ENCODE peak calls at places on chromosomes 3 and 15, in ten cellular contexts. One of them, this sample, is unnamed.

GRCh38 chr3:194485876-194486539 is 794 bp downstream of the ATP13A3 start:
- DNase-seq in pons: peak; percentile 34
- DNase-seq in AG10803: no peak
- DNase-seq in EL: peak; percentile 50
- DNase-seq in adipocyte: peak; percentile 68
- DNase-seq in NCI-H774: no peak
- DNase-seq in non-pigmented ciliary epithelial cell: no peak
- DNase-seq in retina: peak; percentile 51
- DNase-seq in NCI-H1105: no peak
- DNase-seq in NCI-H1092 treated with DMSO at 0.1 percent for 48 hours: no peak
- DNase-seq in this sample: peak; percentile 29

GRCh38 chr3:135927170-135927569 is 38.4 kb upstream of the PPP2R3A start:
- DNase-seq in EL: peak; percentile 92
- DNase-seq in NCI-H1092 treated with DMSO at 0.1 percent for 48 hours: no peak
- DNase-seq in AG10803: peak; percentile 82
- DNase-seq in NCI-H774: no peak
- DNase-seq in non-pigmented ciliary epithelial cell: no peak
- DNase-seq in NCI-H1105: no peak
- DNase-seq in adipocyte: peak; percentile 94
- DNase-seq in retina: no peak
- DNase-seq in pons: no peak
- DNase-seq in this sample: no peak

GRCh38 chr3:18745472-18745871 is 320.3 kb upstream of the SATB1 start:
- DNase-seq in NCI-H1105: no peak
- DNase-seq in adipocyte: no peak
- DNase-seq in retina: no peak
- DNase-seq in AG10803: no peak
- DNase-seq in pons: peak; percentile 49
- DNase-seq in NCI-H774: no peak
- DNase-seq in EL: no peak
- DNase-seq in non-pigmented ciliary epithelial cell: no peak
- DNase-seq in NCI-H1092 treated with DMSO at 0.1 percent for 48 hours: no peak
- DNase-seq in this sample: no peak

GRCh38 chr3:70127192-70127591 is 127.7 kb downstream of the SAMMSON start:
- DNase-seq in pons: no peak
- DNase-seq in NCI-H774: no peak
- DNase-seq in adipocyte: no peak
- DNase-seq in non-pigmented ciliary epithelial cell: no peak
- DNase-seq in EL: no peak
- DNase-seq in NCI-H1092 treated with DMSO at 0.1 percent for 48 hours: no peak
- DNase-seq in AG10803: no peak
- DNase-seq in retina: no peak
- DNase-seq in NCI-H1105: no peak
- DNase-seq in this sample: no peak

GRCh38 chr3:69254351-69254750 is 131.5 kb downstream of the FRMD4B start:
- DNase-seq in pons: no peak
- DNase-seq in EL: no peak
- DNase-seq in NCI-H774: no peak
- DNase-seq in adipocyte: no peak
- DNase-seq in retina: no peak
- DNase-seq in NCI-H1105: no peak
- DNase-seq in NCI-H1092 treated with DMSO at 0.1 percent for 48 hours: no peak
- DNase-seq in non-pigmented ciliary epithelial cell: no peak
- DNase-seq in AG10803: no peak
- DNase-seq in this sample: no peak

GRCh38 chr3:121989943-121990342 is 32.1 kb downstream of the ILDR1 start:
- DNase-seq in non-pigmented ciliary epithelial cell: no peak
- DNase-seq in adipocyte: no peak
- DNase-seq in NCI-H774: no peak
- DNase-seq in EL: no peak
- DNase-seq in NCI-H1105: no peak
- DNase-seq in AG10803: no peak
- DNase-seq in pons: peak; percentile 55
- DNase-seq in retina: no peak
- DNase-seq in NCI-H1092 treated with DMSO at 0.1 percent for 48 hours: no peak
- DNase-seq in this sample: peak; percentile 23

GRCh38 chr3:108489776-108490175 is 20.6 kb downstream of the MYH15 start:
- DNase-seq in pons: peak; percentile 75
- DNase-seq in NCI-H774: no peak
- DNase-seq in adipocyte: peak; percentile 77
- DNase-seq in non-pigmented ciliary epithelial cell: no peak
- DNase-seq in NCI-H1105: peak; percentile 46
- DNase-seq in retina: peak; percentile 80
- DNase-seq in NCI-H1092 treated with DMSO at 0.1 percent for 48 hours: peak; percentile 69
- DNase-seq in EL: peak; percentile 54
- DNase-seq in AG10803: peak; percentile 38
- DNase-seq in this sample: peak; percentile 61

GRCh38 chr3:5264896-5265770 is 77.6 kb downstream of the EDEM1 start:
- DNase-seq in non-pigmented ciliary epithelial cell: peak; percentile 5
- DNase-seq in NCI-H1105: no peak
- DNase-seq in pons: no peak
- DNase-seq in adipocyte: no peak
- DNase-seq in EL: no peak
- DNase-seq in NCI-H774: no peak
- DNase-seq in NCI-H1092 treated with DMSO at 0.1 percent for 48 hours: no peak
- DNase-seq in AG10803: peak; percentile 85
- DNase-seq in retina: no peak
- DNase-seq in this sample: no peak

GRCh38 chr3:135197856-135198255 is 402.8 kb downstream of the EPHB1 start:
- DNase-seq in adipocyte: no peak
- DNase-seq in non-pigmented ciliary epithelial cell: no peak
- DNase-seq in NCI-H774: no peak
- DNase-seq in AG10803: no peak
- DNase-seq in NCI-H1105: no peak
- DNase-seq in pons: no peak
- DNase-seq in retina: no peak
- DNase-seq in EL: no peak
- DNase-seq in NCI-H1092 treated with DMSO at 0.1 percent for 48 hours: no peak
- DNase-seq in this sample: no peak

GRCh38 chr3:170003881-170004356 is 33.9 kb upstream of the GPR160 start:
- DNase-seq in adipocyte: no peak
- DNase-seq in NCI-H774: no peak
- DNase-seq in NCI-H1105: no peak
- DNase-seq in pons: peak; percentile 65
- DNase-seq in retina: no peak
- DNase-seq in non-pigmented ciliary epithelial cell: no peak
- DNase-seq in EL: no peak
- DNase-seq in NCI-H1092 treated with DMSO at 0.1 percent for 48 hours: no peak
- DNase-seq in AG10803: no peak
- DNase-seq in this sample: no peak

GRCh38 chr3:60588806-60589205 is 662.4 kb downstream of the FHIT start:
- DNase-seq in NCI-H1092 treated with DMSO at 0.1 percent for 48 hours: no peak
- DNase-seq in NCI-H1105: no peak
- DNase-seq in pons: no peak
- DNase-seq in NCI-H774: no peak
- DNase-seq in non-pigmented ciliary epithelial cell: no peak
- DNase-seq in adipocyte: no peak
- DNase-seq in retina: no peak
- DNase-seq in AG10803: peak; percentile 39
- DNase-seq in EL: no peak
- DNase-seq in this sample: no peak

GRCh38 chr3:31654998-31655397 is 122.3 kb downstream of the STT3B start:
- DNase-seq in NCI-H1105: no peak
- DNase-seq in non-pigmented ciliary epithelial cell: no peak
- DNase-seq in NCI-H774: no peak
- DNase-seq in AG10803: no peak
- DNase-seq in pons: no peak
- DNase-seq in NCI-H1092 treated with DMSO at 0.1 percent for 48 hours: no peak
- DNase-seq in EL: no peak
- DNase-seq in retina: no peak
- DNase-seq in adipocyte: no peak
- DNase-seq in this sample: no peak

GRCh38 chr3:108804956-108805355 is 17.6 kb upstream of the TRAT1 start:
- DNase-seq in adipocyte: no peak
- DNase-seq in non-pigmented ciliary epithelial cell: no peak
- DNase-seq in AG10803: no peak
- DNase-seq in pons: no peak
- DNase-seq in NCI-H1092 treated with DMSO at 0.1 percent for 48 hours: no peak
- DNase-seq in retina: no peak
- DNase-seq in EL: no peak
- DNase-seq in NCI-H774: no peak
- DNase-seq in NCI-H1105: no peak
- DNase-seq in this sample: no peak

GRCh38 chr3:134847349-134847748 is 52.3 kb downstream of the EPHB1 start:
- DNase-seq in pons: no peak
- DNase-seq in non-pigmented ciliary epithelial cell: no peak
- DNase-seq in EL: no peak
- DNase-seq in NCI-H1105: no peak
- DNase-seq in NCI-H774: no peak
- DNase-seq in AG10803: peak; percentile 26
- DNase-seq in retina: no peak
- DNase-seq in adipocyte: no peak
- DNase-seq in NCI-H1092 treated with DMSO at 0.1 percent for 48 hours: no peak
- DNase-seq in this sample: no peak

GRCh38 chr3:184172681-184173373 is 1.8 kb upstream of the AP2M1 start:
- DNase-seq in retina: no peak
- DNase-seq in pons: no peak
- DNase-seq in NCI-H1092 treated with DMSO at 0.1 percent for 48 hours: no peak
- DNase-seq in EL: peak; percentile 89
- DNase-seq in NCI-H1105: no peak
- DNase-seq in AG10803: peak; percentile 92
- DNase-seq in adipocyte: peak; percentile 80
- DNase-seq in non-pigmented ciliary epithelial cell: peak; percentile 78
- DNase-seq in NCI-H774: no peak
- DNase-seq in this sample: no peak

GRCh38 chr3:129482721-129483120 is 42.7 kb downstream of the IFT122 start:
- DNase-seq in NCI-H1105: no peak
- DNase-seq in non-pigmented ciliary epithelial cell: no peak
- DNase-seq in NCI-H774: no peak
- DNase-seq in pons: no peak
- DNase-seq in adipocyte: no peak
- DNase-seq in retina: no peak
- DNase-seq in EL: no peak
- DNase-seq in AG10803: no peak
- DNase-seq in NCI-H1092 treated with DMSO at 0.1 percent for 48 hours: no peak
- DNase-seq in this sample: no peak

GRCh38 chr15:48796930-48797329 is 13.9 kb downstream of the CEP152 start:
- DNase-seq in adipocyte: peak; percentile 27
- DNase-seq in EL: peak; percentile 30
- DNase-seq in NCI-H1105: no peak
- DNase-seq in retina: no peak
- DNase-seq in AG10803: peak; percentile 25
- DNase-seq in NCI-H1092 treated with DMSO at 0.1 percent for 48 hours: no peak
- DNase-seq in pons: no peak
- DNase-seq in non-pigmented ciliary epithelial cell: peak; percentile 68
- DNase-seq in NCI-H774: no peak
- DNase-seq in this sample: no peak

GRCh38 chr3:195914648-195915473 is 6.5 kb upstream of the TNK2 start:
- DNase-seq in pons: peak; percentile 97
- DNase-seq in retina: peak; percentile 86
- DNase-seq in EL: peak; percentile 99
- DNase-seq in NCI-H1092 treated with DMSO at 0.1 percent for 48 hours: no peak
- DNase-seq in NCI-H774: no peak
- DNase-seq in NCI-H1105: no peak
- DNase-seq in non-pigmented ciliary epithelial cell: peak; percentile 92
- DNase-seq in adipocyte: peak; percentile 97
- DNase-seq in AG10803: peak; percentile 97
- DNase-seq in this sample: peak; percentile 97

This sample was measured in ELF-1.